ENCODE peak calls at places on chromosome 4, in nine cellular contexts. K is activated B cell treated with CpG ODN at 0.5 μM for 24 hours; X is activated T-helper 1 cell treated with anti-CD3 and anti-CD28 coated beads, Interleukin-12 subunit alpha, Interleukin-12 subunit beta, Interleukin-2, Interleukin-4 antibody, amounts not matched to agents 30 ng/mL and 10 ng/mL and 1 ng/mL, durations not matched to agents 14 hours and 24 hours and 36 hours; P is fibroblast of mammary gland; L is NCI-H2081; J is ecto neural progenitor cell; O is activated naive CD8-positive, alpha-beta T cell treated with anti-CD3 and anti-CD28 coated beads, Interleukin-2, amount 50 U/mL, for 24 hours; Q is NCI-H1436; Z is pancreas. F is an unnamed sample.

GRCh38 chr4:89434364-89434988 is 126.9 kb upstream of the GPRIN3 start:
- DNase-seq in L (no peak), Z (no peak), J (no peak), O (no peak), X (peak; percentile 5), P (peak; percentile 50), K (no peak), Q (peak; percentile 11), F (peak; percentile 41)

GRCh38 chr4:8600266-8600665 is 7.7 kb downstream of the CPZ start:
- DNase-seq in K (no peak), P (no peak), L (no peak), Z (no peak), O (no peak), X (no peak), Q (no peak), J (no peak), F (no peak)

GRCh38 chr4:1551211-1551610 is 132.9 kb downstream of the FAM53A start:
- DNase-seq in L (no peak), Q (no peak), K (no peak), P (no peak), O (no peak), Z (no peak), J (no peak), X (no peak), F (no peak)

GRCh38 chr4:85842540-85842939 is 367.6 kb downstream of the ARHGAP24 start:
- DNase-seq in O (no peak), Q (no peak), K (no peak), X (no peak), Z (peak; percentile 36), P (peak; percentile 28), L (no peak), J (no peak), F (peak; percentile 63)

GRCh38 chr4:99856166-99856565 is 38.1 kb downstream of the LAMTOR3 start:
- DNase-seq in P (peak; percentile 71), K (no peak), Q (no peak), X (peak; percentile 32), O (no peak), Z (no peak), J (no peak), L (no peak), F (no peak)

GRCh38 chr4:110589297-110589696 is 33.6 kb downstream of the PITX2 start:
- DNase-seq in Z (no peak), L (no peak), K (no peak), X (no peak), Q (no peak), J (no peak), O (no peak), P (peak; percentile 31), F (no peak)

GRCh38 chr4:71333960-71334951 is 4.6 kb upstream of the SLC4A4 start:
- DNase-seq in J (no peak), P (peak; percentile 19), O (no peak), Z (peak; percentile 56), X (no peak), K (no peak), Q (no peak), L (no peak), F (peak; percentile 15)

GRCh38 chr4:8665406-8666360 is 73.1 kb downstream of the CPZ start:
- DNase-seq in O (no peak), Q (no peak), K (no peak), J (no peak), P (no peak), X (no peak), Z (no peak), L (no peak), F (no peak)

GRCh38 chr4:163111588-163111987 is 55.1 kb downstream of the NAF1 start:
- DNase-seq in Q (no peak), P (peak; percentile 31), X (no peak), Z (no peak), J (no peak), L (no peak), O (no peak), K (no peak), F (peak; percentile 7)

GRCh38 chr4:15926486-15926885 is 12.1 kb downstream of the FGFBP1 start:
- DNase-seq in P (no peak), K (no peak), O (no peak), Z (no peak), X (no peak), Q (no peak), L (no peak), J (no peak), F (no peak)

GRCh38 chr4:55087930-55088293 is 37.5 kb downstream of the KDR start:
- DNase-seq in K (no peak), L (no peak), Z (no peak), X (no peak), P (no peak), J (no peak), Q (no peak), O (no peak), F (no peak)

GRCh38 chr4:34854451-34854850 is 1389.9 kb downstream of the ARAP2 start:
- DNase-seq in L (no peak), P (no peak), Z (no peak), O (no peak), J (no peak), K (no peak), X (no peak), Q (no peak), F (no peak)

GRCh38 chr4:42080284-42080683 is 72.2 kb downstream of the BEND4 start:
- DNase-seq in J (no peak), X (no peak), Z (no peak), P (no peak), L (no peak), O (no peak), K (no peak), Q (no peak), F (no peak)

GRCh38 chr4:184745747-184746531 is 12.0 kb upstream of the CENPU start:
- DNase-seq in Q (peak; percentile 68), J (peak; percentile 64), Z (peak; percentile 75), P (peak; percentile 85), K (peak; percentile 35), O (peak; percentile 73), L (peak; percentile 34), X (peak; percentile 55), F (peak; percentile 80)

GRCh38 chr4:173167793-173168395 is 717 bp upstream of the GALNT7 start:
- DNase-seq in K (peak; percentile 28), X (no peak), Q (peak; percentile 41), Z (peak; percentile 57), P (peak; percentile 35), O (no peak), J (no peak), L (peak; percentile 38), F (peak; percentile 43)

GRCh38 chr4:6987566-6987920 is 55.6 kb upstream of the TADA2B start:
- DNase-seq in X (no peak), O (no peak), Q (no peak), P (peak; percentile 25), K (no peak), Z (no peak), L (peak; percentile 38), J (no peak), F (no peak)

GRCh38 chr4:181870326-181870725 is 372.9 kb upstream of the TENM3 start:
- DNase-seq in O (no peak), L (no peak), J (no peak), Z (no peak), K (no peak), X (no peak), P (peak; percentile 54), Q (no peak), F (peak; percentile 42)

GRCh38 chr4:97759785-97760184 is 383.5 kb downstream of the STPG2 start:
- DNase-seq in X (no peak), Z (no peak), O (no peak), J (no peak), K (no peak), L (no peak), P (no peak), Q (no peak), F (no peak)

GRCh38 chr4:81922271-81922775 is 450.6 kb upstream of the RASGEF1B start:
- DNase-seq in X (no peak), J (no peak), Z (no peak), Q (no peak), P (no peak), L (no peak), K (no peak), O (no peak), F (no peak)

GRCh38 chr4:38062088-38062893 is 102.1 kb downstream of the PTTG2 start:
- DNase-seq in Q (peak; percentile 57), X (peak; percentile 42), P (peak; percentile 86), O (peak; percentile 71), Z (peak; percentile 77), L (peak; percentile 69), J (peak; percentile 75), K (no peak), F (peak; percentile 79)

GRCh38 chr4:7817877-7818675 is 121.6 kb downstream of the AFAP1 start:
- DNase-seq in P (no peak), O (no peak), X (no peak), K (no peak), Q (no peak), J (no peak), Z (peak; percentile 53), L (peak; percentile 79), F (no peak)

GRCh38 chr4:38366451-38366850 is 297.5 kb upstream of the KLF3 start:
- DNase-seq in Q (no peak), P (peak; percentile 25), Z (no peak), X (no peak), K (no peak), J (no peak), L (no peak), O (no peak), F (no peak)

GRCh38 chr4:16617416-16617815 is 281.0 kb downstream of the LDB2 start:
- DNase-seq in Q (no peak), L (no peak), K (no peak), P (peak; percentile 79), Z (no peak), X (no peak), J (no peak), O (no peak), F (peak; percentile 56)

GRCh38 chr4:107153956-107154355 is 117.8 kb upstream of the DKK2 start:
- DNase-seq in L (no peak), P (no peak), X (no peak), J (no peak), Q (no peak), O (no peak), K (no peak), Z (no peak), F (peak; percentile 41)

GRCh38 chr4:164011791-164012190 is 517.3 kb downstream of the TMA16 start:
- DNase-seq in L (no peak), K (no peak), Q (no peak), X (no peak), J (no peak), Z (no peak), O (no peak), P (no peak), F (no peak)

GRCh38 chr4:8597319-8597718 is 4.8 kb downstream of the CPZ start:
- DNase-seq in K (no peak), O (no peak), J (no peak), Z (no peak), P (no peak), L (no peak), Q (no peak), X (no peak), F (no peak)

GRCh38 chr4:6372649-6373525 is 99.5 kb downstream of the PPP2R2C start:
- DNase-seq in P (peak; percentile 40), L (peak; percentile 25), X (peak; percentile 14), Q (no peak), Z (no peak), K (no peak), J (no peak), O (no peak), F (no peak)

GRCh38 chr4:99205104-99205979 is 13.7 kb downstream of the ADH6 start:
- DNase-seq in J (no peak), K (no peak), Z (no peak), L (no peak), Q (no peak), X (no peak), P (peak; percentile 86), O (no peak), F (peak; percentile 36)

F was measured in astrocyte of the spinal cord.